ENCODE peak calls at places on chromosome 2, in five cellular contexts. L, H, C, B and U are unnamed samples.

GRCh38 chr2:6754412-6754811 is 111.3 kb downstream of the CMPK2 start:
- ATAC-seq in H (no peak), C (no peak), B (no peak), L (no peak), U (no peak)

GRCh38 chr2:233124449-233125080 is 64.4 kb downstream of the INPP5D start:
- ATAC-seq in H (peak), C (no peak), B (no peak), L (peak), U (no peak)

GRCh38 chr2:233565685-233566140 is 869 bp downstream of the USP40 start:
- ATAC-seq in H (no peak), C (no peak), L (no peak), B (no peak), U (no peak)

GRCh38 chr2:205139822-205140612 is 542.3 kb upstream of the NRP2 start:
- ATAC-seq in B (peak), L (no peak), H (no peak), C (peak), U (no peak)

GRCh38 chr2:181680055-181680936 is at the start of gene NEUROD1:
- ATAC-seq in H (no peak), C (no peak), L (no peak), B (no peak), U (peak)

GRCh38 chr2:237257471-237257951 is 156.5 kb downstream of the COL6A3 start:
- ATAC-seq in B (no peak), H (peak), L (no peak), C (peak), U (no peak)

GRCh38 chr2:206086683-206087350 is 843 bp upstream of the INO80D start:
- ATAC-seq in H (no peak), C (peak), L (no peak), B (peak), U (peak)

GRCh38 chr2:152710713-152711112 is 6.5 kb downstream of the PRPF40A start:
- ATAC-seq in L (no peak), B (no peak), C (no peak), H (no peak), U (no peak)

GRCh38 chr2:229408982-229409381 is 137.9 kb upstream of the PID1 start:
- ATAC-seq in L (no peak), B (no peak), H (no peak), C (no peak), U (no peak)

GRCh38 chr2:163611557-163611906 is 124.3 kb downstream of the FIGN start:
- ATAC-seq in H (no peak), C (no peak), B (no peak), L (no peak), U (no peak)

GRCh38 chr2:118443596-118443995 is 355.3 kb downstream of the INSIG2 start:
- ATAC-seq in H (no peak), B (no peak), L (no peak), C (no peak), U (no peak)

GRCh38 chr2:20666114-20666363 is 905 bp upstream of the GDF7 start:
- ATAC-seq in H (no peak), C (no peak), B (no peak), L (peak), U (peak)

GRCh38 chr2:1278861-1279260 is 134.4 kb upstream of the TPO start:
- ATAC-seq in H (no peak), L (no peak), B (no peak), C (no peak), U (no peak)

GRCh38 chr2:10921525-10921924 is 9.8 kb downstream of the KCNF1 start:
- ATAC-seq in C (no peak), H (no peak), L (no peak), B (no peak), U (no peak)

GRCh38 chr2:73111300-73112025 is 1.3 kb downstream of the RAB11FIP5 start:
- ATAC-seq in C (peak), L (no peak), H (peak), B (peak), U (peak)

GRCh38 chr2:118095610-118096009 is 7.3 kb downstream of the INSIG2 start:
- ATAC-seq in L (no peak), H (no peak), C (no peak), B (no peak), U (no peak)